ENCODE peak calls at places on chromosome 14, in ten cellular contexts. One of them, this sample, is unnamed.

GRCh38 chr14:105517096-105517495 is 9.3 kb upstream of the TMEM121 start:
- DNase-seq in colonic mucosa: no peak
- DNase-seq in activated naive CD4-positive, alpha-beta T cell: no peak
- DNase-seq in HEK293T: no peak
- DNase-seq in D341Med: no peak
- DNase-seq in frontal cortex: no peak
- DNase-seq in AG09309: no peak
- DNase-seq in activated CD4-positive, CD25-positive, alpha-beta regulatory T cell: no peak
- DNase-seq in T-helper 9 cell: no peak
- DNase-seq in astrocyte of the spinal cord: no peak
- DNase-seq in this sample: peak

GRCh38 chr14:75615200-75615599 is 36.8 kb downstream of the FLVCR2 start:
- DNase-seq in colonic mucosa: peak
- DNase-seq in activated naive CD4-positive, alpha-beta T cell: no peak
- DNase-seq in HEK293T: no peak
- DNase-seq in D341Med: no peak
- DNase-seq in frontal cortex: no peak
- DNase-seq in AG09309: no peak
- DNase-seq in activated CD4-positive, CD25-positive, alpha-beta regulatory T cell: no peak
- DNase-seq in T-helper 9 cell: no peak
- DNase-seq in astrocyte of the spinal cord: no peak
- DNase-seq in this sample: no peak

GRCh38 chr14:49139593-49139992 is 446.6 kb downstream of the RPS29 start:
- DNase-seq in colonic mucosa: no peak
- DNase-seq in activated naive CD4-positive, alpha-beta T cell: no peak
- DNase-seq in HEK293T: no peak
- DNase-seq in D341Med: no peak
- DNase-seq in frontal cortex: no peak
- DNase-seq in AG09309: no peak
- DNase-seq in activated CD4-positive, CD25-positive, alpha-beta regulatory T cell: no peak
- DNase-seq in T-helper 9 cell: no peak
- DNase-seq in astrocyte of the spinal cord: no peak
- DNase-seq in this sample: no peak

GRCh38 chr14:105087308-105087962 is 22.2 kb upstream of the GPR132 start:
- DNase-seq in colonic mucosa: peak
- DNase-seq in activated naive CD4-positive, alpha-beta T cell: no peak
- DNase-seq in HEK293T: no peak
- DNase-seq in D341Med: peak
- DNase-seq in frontal cortex: peak
- DNase-seq in AG09309: no peak
- DNase-seq in activated CD4-positive, CD25-positive, alpha-beta regulatory T cell: no peak
- DNase-seq in T-helper 9 cell: no peak
- DNase-seq in astrocyte of the spinal cord: peak
- DNase-seq in this sample: no peak

GRCh38 chr14:69828372-69828771 is 31.3 kb upstream of the SLC10A1 start:
- DNase-seq in colonic mucosa: no peak
- DNase-seq in activated naive CD4-positive, alpha-beta T cell: no peak
- DNase-seq in HEK293T: no peak
- DNase-seq in D341Med: no peak
- DNase-seq in frontal cortex: no peak
- DNase-seq in AG09309: no peak
- DNase-seq in activated CD4-positive, CD25-positive, alpha-beta regulatory T cell: no peak
- DNase-seq in T-helper 9 cell: no peak
- DNase-seq in astrocyte of the spinal cord: no peak
- DNase-seq in this sample: no peak

GRCh38 chr14:52949711-52950409 is 990 bp downstream of the FERMT2 start:
- DNase-seq in colonic mucosa: no peak
- DNase-seq in activated naive CD4-positive, alpha-beta T cell: no peak
- DNase-seq in HEK293T: peak
- DNase-seq in D341Med: peak
- DNase-seq in frontal cortex: peak
- DNase-seq in AG09309: peak
- DNase-seq in activated CD4-positive, CD25-positive, alpha-beta regulatory T cell: no peak
- DNase-seq in T-helper 9 cell: no peak
- DNase-seq in astrocyte of the spinal cord: peak
- DNase-seq in this sample: peak

GRCh38 chr14:59464651-59465569 is at the start of gene GPR135:
- DNase-seq in colonic mucosa: peak
- DNase-seq in activated naive CD4-positive, alpha-beta T cell: peak
- DNase-seq in HEK293T: no peak
- DNase-seq in D341Med: peak
- DNase-seq in frontal cortex: peak
- DNase-seq in AG09309: no peak
- DNase-seq in activated CD4-positive, CD25-positive, alpha-beta regulatory T cell: no peak
- DNase-seq in T-helper 9 cell: peak
- DNase-seq in astrocyte of the spinal cord: peak
- DNase-seq in this sample: no peak

GRCh38 chr14:65377576-65377975 is 35.0 kb upstream of the FUT8 start:
- DNase-seq in colonic mucosa: no peak
- DNase-seq in activated naive CD4-positive, alpha-beta T cell: no peak
- DNase-seq in HEK293T: no peak
- DNase-seq in D341Med: no peak
- DNase-seq in frontal cortex: no peak
- DNase-seq in AG09309: peak
- DNase-seq in activated CD4-positive, CD25-positive, alpha-beta regulatory T cell: no peak
- DNase-seq in T-helper 9 cell: no peak
- DNase-seq in astrocyte of the spinal cord: no peak
- DNase-seq in this sample: no peak

GRCh38 chr14:60722836-60723217 is 1.3 kb downstream of the SIX4 start:
- DNase-seq in colonic mucosa: no peak
- DNase-seq in activated naive CD4-positive, alpha-beta T cell: no peak
- DNase-seq in HEK293T: peak
- DNase-seq in D341Med: peak
- DNase-seq in frontal cortex: peak
- DNase-seq in AG09309: no peak
- DNase-seq in activated CD4-positive, CD25-positive, alpha-beta regulatory T cell: no peak
- DNase-seq in T-helper 9 cell: no peak
- DNase-seq in astrocyte of the spinal cord: peak
- DNase-seq in this sample: no peak

GRCh38 chr14:22319526-22320352 is 269.3 kb downstream of the DAD1 start:
- DNase-seq in colonic mucosa: peak
- DNase-seq in activated naive CD4-positive, alpha-beta T cell: no peak
- DNase-seq in HEK293T: peak
- DNase-seq in D341Med: peak
- DNase-seq in frontal cortex: peak
- DNase-seq in AG09309: peak
- DNase-seq in activated CD4-positive, CD25-positive, alpha-beta regulatory T cell: no peak
- DNase-seq in T-helper 9 cell: no peak
- DNase-seq in astrocyte of the spinal cord: peak
- DNase-seq in this sample: peak

GRCh38 chr14:78714722-78715121 is 544.5 kb downstream of the NRXN3 start:
- DNase-seq in colonic mucosa: no peak
- DNase-seq in activated naive CD4-positive, alpha-beta T cell: no peak
- DNase-seq in HEK293T: no peak
- DNase-seq in D341Med: no peak
- DNase-seq in frontal cortex: no peak
- DNase-seq in AG09309: no peak
- DNase-seq in activated CD4-positive, CD25-positive, alpha-beta regulatory T cell: no peak
- DNase-seq in T-helper 9 cell: no peak
- DNase-seq in astrocyte of the spinal cord: no peak
- DNase-seq in this sample: no peak

GRCh38 chr14:101819251-101819990 is 57.9 kb downstream of the PPP2R5C start:
- DNase-seq in colonic mucosa: no peak
- DNase-seq in activated naive CD4-positive, alpha-beta T cell: no peak
- DNase-seq in HEK293T: no peak
- DNase-seq in D341Med: no peak
- DNase-seq in frontal cortex: no peak
- DNase-seq in AG09309: no peak
- DNase-seq in activated CD4-positive, CD25-positive, alpha-beta regulatory T cell: no peak
- DNase-seq in T-helper 9 cell: peak
- DNase-seq in astrocyte of the spinal cord: no peak
- DNase-seq in this sample: no peak

GRCh38 chr14:59126714-59127436 is 61.6 kb upstream of the DAAM1 start:
- DNase-seq in colonic mucosa: no peak
- DNase-seq in activated naive CD4-positive, alpha-beta T cell: no peak
- DNase-seq in HEK293T: peak
- DNase-seq in D341Med: peak
- DNase-seq in frontal cortex: peak
- DNase-seq in AG09309: no peak
- DNase-seq in activated CD4-positive, CD25-positive, alpha-beta regulatory T cell: no peak
- DNase-seq in T-helper 9 cell: no peak
- DNase-seq in astrocyte of the spinal cord: peak
- DNase-seq in this sample: peak

GRCh38 chr14:58638231-58639205 is 756 bp downstream of the DACT1 start:
- DNase-seq in colonic mucosa: peak
- DNase-seq in activated naive CD4-positive, alpha-beta T cell: no peak
- DNase-seq in HEK293T: peak
- DNase-seq in D341Med: peak
- DNase-seq in frontal cortex: peak
- DNase-seq in AG09309: no peak
- DNase-seq in activated CD4-positive, CD25-positive, alpha-beta regulatory T cell: no peak
- DNase-seq in T-helper 9 cell: no peak
- DNase-seq in astrocyte of the spinal cord: peak
- DNase-seq in this sample: peak

GRCh38 chr14:68585690-68586089 is 207.2 kb downstream of the ZFP36L1 start:
- DNase-seq in colonic mucosa: no peak
- DNase-seq in activated naive CD4-positive, alpha-beta T cell: no peak
- DNase-seq in HEK293T: no peak
- DNase-seq in D341Med: no peak
- DNase-seq in frontal cortex: no peak
- DNase-seq in AG09309: no peak
- DNase-seq in activated CD4-positive, CD25-positive, alpha-beta regulatory T cell: no peak
- DNase-seq in T-helper 9 cell: no peak
- DNase-seq in astrocyte of the spinal cord: peak
- DNase-seq in this sample: no peak

GRCh38 chr14:71703477-71703876 is 228.8 kb upstream of the RGS6 start:
- DNase-seq in colonic mucosa: no peak
- DNase-seq in activated naive CD4-positive, alpha-beta T cell: no peak
- DNase-seq in HEK293T: no peak
- DNase-seq in D341Med: peak
- DNase-seq in frontal cortex: peak
- DNase-seq in AG09309: no peak
- DNase-seq in activated CD4-positive, CD25-positive, alpha-beta regulatory T cell: no peak
- DNase-seq in T-helper 9 cell: no peak
- DNase-seq in astrocyte of the spinal cord: peak
- DNase-seq in this sample: no peak

GRCh38 chr14:101179691-101180211 is 276.2 kb upstream of the RTL1 start:
- DNase-seq in colonic mucosa: no peak
- DNase-seq in activated naive CD4-positive, alpha-beta T cell: no peak
- DNase-seq in HEK293T: no peak
- DNase-seq in D341Med: no peak
- DNase-seq in frontal cortex: no peak
- DNase-seq in AG09309: no peak
- DNase-seq in activated CD4-positive, CD25-positive, alpha-beta regulatory T cell: no peak
- DNase-seq in T-helper 9 cell: no peak
- DNase-seq in astrocyte of the spinal cord: no peak
- DNase-seq in this sample: no peak

GRCh38 chr14:23121401-23121800 is 2.3 kb upstream of the CEBPE start:
- DNase-seq in colonic mucosa: peak
- DNase-seq in activated naive CD4-positive, alpha-beta T cell: no peak
- DNase-seq in HEK293T: no peak
- DNase-seq in D341Med: no peak
- DNase-seq in frontal cortex: no peak
- DNase-seq in AG09309: peak
- DNase-seq in activated CD4-positive, CD25-positive, alpha-beta regulatory T cell: no peak
- DNase-seq in T-helper 9 cell: no peak
- DNase-seq in astrocyte of the spinal cord: peak
- DNase-seq in this sample: peak

GRCh38 chr14:95523818-95524448 is 7.5 kb upstream of the SYNE3 start:
- DNase-seq in colonic mucosa: peak
- DNase-seq in activated naive CD4-positive, alpha-beta T cell: no peak
- DNase-seq in HEK293T: no peak
- DNase-seq in D341Med: no peak
- DNase-seq in frontal cortex: no peak
- DNase-seq in AG09309: no peak
- DNase-seq in activated CD4-positive, CD25-positive, alpha-beta regulatory T cell: no peak
- DNase-seq in T-helper 9 cell: peak
- DNase-seq in astrocyte of the spinal cord: peak
- DNase-seq in this sample: no peak

GRCh38 chr14:90287791-90288190 is 31.4 kb downstream of the PSMC1 start:
- DNase-seq in colonic mucosa: no peak
- DNase-seq in activated naive CD4-positive, alpha-beta T cell: no peak
- DNase-seq in HEK293T: no peak
- DNase-seq in D341Med: peak
- DNase-seq in frontal cortex: no peak
- DNase-seq in AG09309: no peak
- DNase-seq in activated CD4-positive, CD25-positive, alpha-beta regulatory T cell: no peak
- DNase-seq in T-helper 9 cell: no peak
- DNase-seq in astrocyte of the spinal cord: no peak
- DNase-seq in this sample: no peak

GRCh38 chr14:98103705-98104104 is 1168.3 kb downstream of the BCL11B start:
- DNase-seq in colonic mucosa: no peak
- DNase-seq in activated naive CD4-positive, alpha-beta T cell: no peak
- DNase-seq in HEK293T: no peak
- DNase-seq in D341Med: no peak
- DNase-seq in frontal cortex: no peak
- DNase-seq in AG09309: no peak
- DNase-seq in activated CD4-positive, CD25-positive, alpha-beta regulatory T cell: no peak
- DNase-seq in T-helper 9 cell: no peak
- DNase-seq in astrocyte of the spinal cord: no peak
- DNase-seq in this sample: no peak

GRCh38 chr14:102907303-102907844 is 15.1 kb upstream of the AMN start:
- DNase-seq in colonic mucosa: no peak
- DNase-seq in activated naive CD4-positive, alpha-beta T cell: no peak
- DNase-seq in HEK293T: no peak
- DNase-seq in D341Med: no peak
- DNase-seq in frontal cortex: no peak
- DNase-seq in AG09309: no peak
- DNase-seq in activated CD4-positive, CD25-positive, alpha-beta regulatory T cell: no peak
- DNase-seq in T-helper 9 cell: no peak
- DNase-seq in astrocyte of the spinal cord: no peak
- DNase-seq in this sample: no peak

GRCh38 chr14:58243790-58244555 is 670 bp upstream of the PSMA3 start:
- DNase-seq in colonic mucosa: no peak
- DNase-seq in activated naive CD4-positive, alpha-beta T cell: no peak
- DNase-seq in HEK293T: no peak
- DNase-seq in D341Med: no peak
- DNase-seq in frontal cortex: no peak
- DNase-seq in AG09309: no peak
- DNase-seq in activated CD4-positive, CD25-positive, alpha-beta regulatory T cell: no peak
- DNase-seq in T-helper 9 cell: no peak
- DNase-seq in astrocyte of the spinal cord: peak
- DNase-seq in this sample: peak

GRCh38 chr14:103257211-103257962 is 76.7 kb upstream of the EIF5 start:
- DNase-seq in colonic mucosa: no peak
- DNase-seq in activated naive CD4-positive, alpha-beta T cell: no peak
- DNase-seq in HEK293T: no peak
- DNase-seq in D341Med: no peak
- DNase-seq in frontal cortex: no peak
- DNase-seq in AG09309: no peak
- DNase-seq in activated CD4-positive, CD25-positive, alpha-beta regulatory T cell: no peak
- DNase-seq in T-helper 9 cell: no peak
- DNase-seq in astrocyte of the spinal cord: no peak
- DNase-seq in this sample: peak

GRCh38 chr14:100586520-100587247 is 533 bp downstream of the BEGAIN start:
- DNase-seq in colonic mucosa: peak
- DNase-seq in activated naive CD4-positive, alpha-beta T cell: no peak
- DNase-seq in HEK293T: peak
- DNase-seq in D341Med: peak
- DNase-seq in frontal cortex: peak
- DNase-seq in AG09309: no peak
- DNase-seq in activated CD4-positive, CD25-positive, alpha-beta regulatory T cell: no peak
- DNase-seq in T-helper 9 cell: no peak
- DNase-seq in astrocyte of the spinal cord: no peak
- DNase-seq in this sample: no peak

GRCh38 chr14:61229475-61229888 is 51.7 kb downstream of the TMEM30B start:
- DNase-seq in colonic mucosa: no peak
- DNase-seq in activated naive CD4-positive, alpha-beta T cell: no peak
- DNase-seq in HEK293T: peak
- DNase-seq in D341Med: no peak
- DNase-seq in frontal cortex: no peak
- DNase-seq in AG09309: no peak
- DNase-seq in activated CD4-positive, CD25-positive, alpha-beta regulatory T cell: no peak
- DNase-seq in T-helper 9 cell: no peak
- DNase-seq in astrocyte of the spinal cord: no peak
- DNase-seq in this sample: no peak

GRCh38 chr14:94963051-94963450 is 193.1 kb upstream of the GSC start:
- DNase-seq in colonic mucosa: no peak
- DNase-seq in activated naive CD4-positive, alpha-beta T cell: no peak
- DNase-seq in HEK293T: no peak
- DNase-seq in D341Med: no peak
- DNase-seq in frontal cortex: no peak
- DNase-seq in AG09309: no peak
- DNase-seq in activated CD4-positive, CD25-positive, alpha-beta regulatory T cell: no peak
- DNase-seq in T-helper 9 cell: no peak
- DNase-seq in astrocyte of the spinal cord: no peak
- DNase-seq in this sample: no peak

GRCh38 chr14:91369628-91370445 is 47.8 kb downstream of the CCDC88C start:
- DNase-seq in colonic mucosa: no peak
- DNase-seq in activated naive CD4-positive, alpha-beta T cell: no peak
- DNase-seq in HEK293T: no peak
- DNase-seq in D341Med: peak
- DNase-seq in frontal cortex: no peak
- DNase-seq in AG09309: no peak
- DNase-seq in activated CD4-positive, CD25-positive, alpha-beta regulatory T cell: no peak
- DNase-seq in T-helper 9 cell: no peak
- DNase-seq in astrocyte of the spinal cord: no peak
- DNase-seq in this sample: no peak